ENCODE peak calls at places on chromosomes 2 and 18, in nine cellular contexts. One of them, this sample, is unnamed.

GRCh38 chr2:196341318-196341841 is 170.0 kb upstream of the STK17B start:
- DNase-seq in mammary epithelial cell: no peak
- DNase-seq in GM04504: no peak
- DNase-seq in activated CD4-positive, alpha-beta T cell treated with anti-CD3 and anti-CD28 coated beads for 48 hours: no peak
- DNase-seq in naive B cell: no peak
- DNase-seq in HT1080: no peak
- DNase-seq in progenitor cell of endocrine pancreas: no peak
- DNase-seq in stimulated activated CD4-positive, alpha-beta T cell treated with anti-CD3 and anti-CD28 coated beads, Interleukin-12 subunit alpha, Interleukin-12 subunit beta, amount 100 ng/mL, for 4 hours: no peak
- DNase-seq in NCI-H460: no peak
- DNase-seq in this sample: no peak

GRCh38 chr2:223692227-223692947 is 90.2 kb upstream of the SCG2 start:
- DNase-seq in mammary epithelial cell: peak
- DNase-seq in GM04504: peak
- DNase-seq in activated CD4-positive, alpha-beta T cell treated with anti-CD3 and anti-CD28 coated beads for 48 hours: no peak
- DNase-seq in naive B cell: no peak
- DNase-seq in HT1080: peak
- DNase-seq in progenitor cell of endocrine pancreas: no peak
- DNase-seq in stimulated activated CD4-positive, alpha-beta T cell treated with anti-CD3 and anti-CD28 coated beads, Interleukin-12 subunit alpha, Interleukin-12 subunit beta, amount 100 ng/mL, for 4 hours: no peak
- DNase-seq in NCI-H460: peak
- DNase-seq in this sample: peak

GRCh38 chr2:234291765-234292204 is 205.1 kb downstream of the ARL4C start:
- DNase-seq in mammary epithelial cell: peak
- DNase-seq in GM04504: peak
- DNase-seq in activated CD4-positive, alpha-beta T cell treated with anti-CD3 and anti-CD28 coated beads for 48 hours: no peak
- DNase-seq in naive B cell: no peak
- DNase-seq in HT1080: peak
- DNase-seq in progenitor cell of endocrine pancreas: no peak
- DNase-seq in stimulated activated CD4-positive, alpha-beta T cell treated with anti-CD3 and anti-CD28 coated beads, Interleukin-12 subunit alpha, Interleukin-12 subunit beta, amount 100 ng/mL, for 4 hours: no peak
- DNase-seq in NCI-H460: no peak
- DNase-seq in this sample: no peak

GRCh38 chr2:52919668-52920067 is 847.9 kb upstream of the CHAC2 start:
- DNase-seq in mammary epithelial cell: no peak
- DNase-seq in GM04504: no peak
- DNase-seq in activated CD4-positive, alpha-beta T cell treated with anti-CD3 and anti-CD28 coated beads for 48 hours: no peak
- DNase-seq in naive B cell: no peak
- DNase-seq in HT1080: no peak
- DNase-seq in progenitor cell of endocrine pancreas: no peak
- DNase-seq in stimulated activated CD4-positive, alpha-beta T cell treated with anti-CD3 and anti-CD28 coated beads, Interleukin-12 subunit alpha, Interleukin-12 subunit beta, amount 100 ng/mL, for 4 hours: no peak
- DNase-seq in NCI-H460: peak
- DNase-seq in this sample: no peak

GRCh38 chr2:197675711-197676188 is 363 bp upstream of the RFTN2 start:
- DNase-seq in mammary epithelial cell: no peak
- DNase-seq in GM04504: peak
- DNase-seq in activated CD4-positive, alpha-beta T cell treated with anti-CD3 and anti-CD28 coated beads for 48 hours: no peak
- DNase-seq in naive B cell: no peak
- DNase-seq in HT1080: no peak
- DNase-seq in progenitor cell of endocrine pancreas: no peak
- DNase-seq in stimulated activated CD4-positive, alpha-beta T cell treated with anti-CD3 and anti-CD28 coated beads, Interleukin-12 subunit alpha, Interleukin-12 subunit beta, amount 100 ng/mL, for 4 hours: no peak
- DNase-seq in NCI-H460: no peak
- DNase-seq in this sample: no peak

GRCh38 chr18:68734311-68734710 is 19.4 kb upstream of the TMX3 start:
- DNase-seq in mammary epithelial cell: no peak
- DNase-seq in GM04504: peak
- DNase-seq in activated CD4-positive, alpha-beta T cell treated with anti-CD3 and anti-CD28 coated beads for 48 hours: no peak
- DNase-seq in naive B cell: no peak
- DNase-seq in HT1080: peak
- DNase-seq in progenitor cell of endocrine pancreas: no peak
- DNase-seq in stimulated activated CD4-positive, alpha-beta T cell treated with anti-CD3 and anti-CD28 coated beads, Interleukin-12 subunit alpha, Interleukin-12 subunit beta, amount 100 ng/mL, for 4 hours: no peak
- DNase-seq in NCI-H460: no peak
- DNase-seq in this sample: no peak

GRCh38 chr2:9378433-9379371 is 44.6 kb downstream of the ITGB1BP1 start:
- DNase-seq in mammary epithelial cell: peak
- DNase-seq in GM04504: peak
- DNase-seq in activated CD4-positive, alpha-beta T cell treated with anti-CD3 and anti-CD28 coated beads for 48 hours: no peak
- DNase-seq in naive B cell: no peak
- DNase-seq in HT1080: peak
- DNase-seq in progenitor cell of endocrine pancreas: no peak
- DNase-seq in stimulated activated CD4-positive, alpha-beta T cell treated with anti-CD3 and anti-CD28 coated beads, Interleukin-12 subunit alpha, Interleukin-12 subunit beta, amount 100 ng/mL, for 4 hours: no peak
- DNase-seq in NCI-H460: no peak
- DNase-seq in this sample: no peak

GRCh38 chr2:109497447-109497846 is 116.3 kb downstream of the SEPTIN10 start:
- DNase-seq in mammary epithelial cell: no peak
- DNase-seq in GM04504: peak
- DNase-seq in activated CD4-positive, alpha-beta T cell treated with anti-CD3 and anti-CD28 coated beads for 48 hours: no peak
- DNase-seq in naive B cell: no peak
- DNase-seq in HT1080: peak
- DNase-seq in progenitor cell of endocrine pancreas: no peak
- DNase-seq in stimulated activated CD4-positive, alpha-beta T cell treated with anti-CD3 and anti-CD28 coated beads, Interleukin-12 subunit alpha, Interleukin-12 subunit beta, amount 100 ng/mL, for 4 hours: no peak
- DNase-seq in NCI-H460: no peak
- DNase-seq in this sample: no peak

GRCh38 chr2:201203916-201204654 is 21.1 kb downstream of the CASP10 start:
- DNase-seq in mammary epithelial cell: no peak
- DNase-seq in GM04504: peak
- DNase-seq in activated CD4-positive, alpha-beta T cell treated with anti-CD3 and anti-CD28 coated beads for 48 hours: no peak
- DNase-seq in naive B cell: no peak
- DNase-seq in HT1080: no peak
- DNase-seq in progenitor cell of endocrine pancreas: no peak
- DNase-seq in stimulated activated CD4-positive, alpha-beta T cell treated with anti-CD3 and anti-CD28 coated beads, Interleukin-12 subunit alpha, Interleukin-12 subunit beta, amount 100 ng/mL, for 4 hours: no peak
- DNase-seq in NCI-H460: no peak
- DNase-seq in this sample: no peak

GRCh38 chr18:46466236-46467160 is 190.5 kb downstream of the LOXHD1 start:
- DNase-seq in mammary epithelial cell: no peak
- DNase-seq in GM04504: no peak
- DNase-seq in activated CD4-positive, alpha-beta T cell treated with anti-CD3 and anti-CD28 coated beads for 48 hours: no peak
- DNase-seq in naive B cell: no peak
- DNase-seq in HT1080: no peak
- DNase-seq in progenitor cell of endocrine pancreas: no peak
- DNase-seq in stimulated activated CD4-positive, alpha-beta T cell treated with anti-CD3 and anti-CD28 coated beads, Interleukin-12 subunit alpha, Interleukin-12 subunit beta, amount 100 ng/mL, for 4 hours: no peak
- DNase-seq in NCI-H460: no peak
- DNase-seq in this sample: no peak

GRCh38 chr2:100978582-100979051 is 23.5 kb upstream of the RPL31 start:
- DNase-seq in mammary epithelial cell: no peak
- DNase-seq in GM04504: no peak
- DNase-seq in activated CD4-positive, alpha-beta T cell treated with anti-CD3 and anti-CD28 coated beads for 48 hours: no peak
- DNase-seq in naive B cell: no peak
- DNase-seq in HT1080: peak
- DNase-seq in progenitor cell of endocrine pancreas: no peak
- DNase-seq in stimulated activated CD4-positive, alpha-beta T cell treated with anti-CD3 and anti-CD28 coated beads, Interleukin-12 subunit alpha, Interleukin-12 subunit beta, amount 100 ng/mL, for 4 hours: no peak
- DNase-seq in NCI-H460: no peak
- DNase-seq in this sample: no peak

GRCh38 chr2:23590227-23590869 is 205.4 kb downstream of the KLHL29 start:
- DNase-seq in mammary epithelial cell: no peak
- DNase-seq in GM04504: no peak
- DNase-seq in activated CD4-positive, alpha-beta T cell treated with anti-CD3 and anti-CD28 coated beads for 48 hours: no peak
- DNase-seq in naive B cell: no peak
- DNase-seq in HT1080: no peak
- DNase-seq in progenitor cell of endocrine pancreas: no peak
- DNase-seq in stimulated activated CD4-positive, alpha-beta T cell treated with anti-CD3 and anti-CD28 coated beads, Interleukin-12 subunit alpha, Interleukin-12 subunit beta, amount 100 ng/mL, for 4 hours: no peak
- DNase-seq in NCI-H460: no peak
- DNase-seq in this sample: no peak

GRCh38 chr2:168293766-168294165 is 46.4 kb upstream of the STK39 start:
- DNase-seq in mammary epithelial cell: no peak
- DNase-seq in GM04504: no peak
- DNase-seq in activated CD4-positive, alpha-beta T cell treated with anti-CD3 and anti-CD28 coated beads for 48 hours: no peak
- DNase-seq in naive B cell: no peak
- DNase-seq in HT1080: no peak
- DNase-seq in progenitor cell of endocrine pancreas: no peak
- DNase-seq in stimulated activated CD4-positive, alpha-beta T cell treated with anti-CD3 and anti-CD28 coated beads, Interleukin-12 subunit alpha, Interleukin-12 subunit beta, amount 100 ng/mL, for 4 hours: no peak
- DNase-seq in NCI-H460: no peak
- DNase-seq in this sample: no peak

GRCh38 chr18:23816740-23817139 is 127.5 kb downstream of the LAMA3 start:
- DNase-seq in mammary epithelial cell: no peak
- DNase-seq in GM04504: no peak
- DNase-seq in activated CD4-positive, alpha-beta T cell treated with anti-CD3 and anti-CD28 coated beads for 48 hours: no peak
- DNase-seq in naive B cell: no peak
- DNase-seq in HT1080: no peak
- DNase-seq in progenitor cell of endocrine pancreas: no peak
- DNase-seq in stimulated activated CD4-positive, alpha-beta T cell treated with anti-CD3 and anti-CD28 coated beads, Interleukin-12 subunit alpha, Interleukin-12 subunit beta, amount 100 ng/mL, for 4 hours: no peak
- DNase-seq in NCI-H460: no peak
- DNase-seq in this sample: no peak

GRCh38 chr2:10163498-10164486 is 41.3 kb downstream of the RRM2 start:
- DNase-seq in mammary epithelial cell: no peak
- DNase-seq in GM04504: no peak
- DNase-seq in activated CD4-positive, alpha-beta T cell treated with anti-CD3 and anti-CD28 coated beads for 48 hours: no peak
- DNase-seq in naive B cell: peak
- DNase-seq in HT1080: peak
- DNase-seq in progenitor cell of endocrine pancreas: no peak
- DNase-seq in stimulated activated CD4-positive, alpha-beta T cell treated with anti-CD3 and anti-CD28 coated beads, Interleukin-12 subunit alpha, Interleukin-12 subunit beta, amount 100 ng/mL, for 4 hours: no peak
- DNase-seq in NCI-H460: no peak
- DNase-seq in this sample: peak

GRCh38 chr18:28651298-28651697 is 474.4 kb upstream of the CDH2 start:
- DNase-seq in mammary epithelial cell: no peak
- DNase-seq in GM04504: no peak
- DNase-seq in activated CD4-positive, alpha-beta T cell treated with anti-CD3 and anti-CD28 coated beads for 48 hours: no peak
- DNase-seq in naive B cell: no peak
- DNase-seq in HT1080: no peak
- DNase-seq in progenitor cell of endocrine pancreas: no peak
- DNase-seq in stimulated activated CD4-positive, alpha-beta T cell treated with anti-CD3 and anti-CD28 coated beads, Interleukin-12 subunit alpha, Interleukin-12 subunit beta, amount 100 ng/mL, for 4 hours: no peak
- DNase-seq in NCI-H460: no peak
- DNase-seq in this sample: no peak

GRCh38 chr2:122179492-122180070 is 424.1 kb downstream of the TSN start:
- DNase-seq in mammary epithelial cell: peak
- DNase-seq in GM04504: no peak
- DNase-seq in activated CD4-positive, alpha-beta T cell treated with anti-CD3 and anti-CD28 coated beads for 48 hours: no peak
- DNase-seq in naive B cell: no peak
- DNase-seq in HT1080: peak
- DNase-seq in progenitor cell of endocrine pancreas: no peak
- DNase-seq in stimulated activated CD4-positive, alpha-beta T cell treated with anti-CD3 and anti-CD28 coated beads, Interleukin-12 subunit alpha, Interleukin-12 subunit beta, amount 100 ng/mL, for 4 hours: no peak
- DNase-seq in NCI-H460: no peak
- DNase-seq in this sample: no peak

GRCh38 chr2:233051241-233052149 is 8.6 kb upstream of the INPP5D start:
- DNase-seq in mammary epithelial cell: peak
- DNase-seq in GM04504: no peak
- DNase-seq in activated CD4-positive, alpha-beta T cell treated with anti-CD3 and anti-CD28 coated beads for 48 hours: no peak
- DNase-seq in naive B cell: no peak
- DNase-seq in HT1080: peak
- DNase-seq in progenitor cell of endocrine pancreas: no peak
- DNase-seq in stimulated activated CD4-positive, alpha-beta T cell treated with anti-CD3 and anti-CD28 coated beads, Interleukin-12 subunit alpha, Interleukin-12 subunit beta, amount 100 ng/mL, for 4 hours: no peak
- DNase-seq in NCI-H460: no peak
- DNase-seq in this sample: no peak

GRCh38 chr2:159249955-159250723 is 36.4 kb downstream of the WDSUB1 start:
- DNase-seq in mammary epithelial cell: peak
- DNase-seq in GM04504: peak
- DNase-seq in activated CD4-positive, alpha-beta T cell treated with anti-CD3 and anti-CD28 coated beads for 48 hours: no peak
- DNase-seq in naive B cell: peak
- DNase-seq in HT1080: peak
- DNase-seq in progenitor cell of endocrine pancreas: no peak
- DNase-seq in stimulated activated CD4-positive, alpha-beta T cell treated with anti-CD3 and anti-CD28 coated beads, Interleukin-12 subunit alpha, Interleukin-12 subunit beta, amount 100 ng/mL, for 4 hours: no peak
- DNase-seq in NCI-H460: peak
- DNase-seq in this sample: no peak

GRCh38 chr18:74775239-74775638 is 177.6 kb downstream of the ZNF407 start:
- DNase-seq in mammary epithelial cell: peak
- DNase-seq in GM04504: no peak
- DNase-seq in activated CD4-positive, alpha-beta T cell treated with anti-CD3 and anti-CD28 coated beads for 48 hours: no peak
- DNase-seq in naive B cell: no peak
- DNase-seq in HT1080: peak
- DNase-seq in progenitor cell of endocrine pancreas: no peak
- DNase-seq in stimulated activated CD4-positive, alpha-beta T cell treated with anti-CD3 and anti-CD28 coated beads, Interleukin-12 subunit alpha, Interleukin-12 subunit beta, amount 100 ng/mL, for 4 hours: no peak
- DNase-seq in NCI-H460: peak
- DNase-seq in this sample: no peak

GRCh38 chr18:47485221-47485797 is 233.8 kb upstream of the SKOR2 start:
- DNase-seq in mammary epithelial cell: no peak
- DNase-seq in GM04504: no peak
- DNase-seq in activated CD4-positive, alpha-beta T cell treated with anti-CD3 and anti-CD28 coated beads for 48 hours: no peak
- DNase-seq in naive B cell: no peak
- DNase-seq in HT1080: no peak
- DNase-seq in progenitor cell of endocrine pancreas: no peak
- DNase-seq in stimulated activated CD4-positive, alpha-beta T cell treated with anti-CD3 and anti-CD28 coated beads, Interleukin-12 subunit alpha, Interleukin-12 subunit beta, amount 100 ng/mL, for 4 hours: no peak
- DNase-seq in NCI-H460: no peak
- DNase-seq in this sample: no peak

This sample was measured in erythroblast.